ENCODE peak calls at places on chromosomes 1 and 21, in four cellular contexts. K is HEK293T, A is cardiac fibroblast, T is posterior cingulate gyrus. V is an unnamed sample.

GRCh38 chr1:192474080-192474683 is 101.4 kb upstream of the RGS1 start:
- DNase-seq in T (no peak), A (peak; percentile 52), K (peak; percentile 34), V (no peak)

GRCh38 chr21:37000381-37000780 is 6.1 kb upstream of the RIPPLY3 start:
- DNase-seq in A (no peak), K (no peak), T (no peak), V (no peak)

GRCh38 chr1:15172405-15173259 is 19.1 kb downstream of the TMEM51 start:
- DNase-seq in K (no peak), A (peak; percentile 38), T (no peak), V (no peak)

GRCh38 chr1:205579711-205580110 is 52.1 kb downstream of the ELK4 start:
- DNase-seq in K (no peak), A (no peak), T (no peak), V (no peak)

GRCh38 chr1:29828526-29829447 is 592.5 kb downstream of the PTPRU start:
- DNase-seq in T (no peak), A (no peak), K (no peak), V (no peak)

GRCh38 chr21:36461918-36462486 is 17.9 kb downstream of the CLDN14 start:
- DNase-seq in T (no peak), K (no peak), A (no peak), V (no peak)

GRCh38 chr1:26363549-26364448 is 8.8 kb downstream of the ZNF683 start:
- DNase-seq in A (peak; percentile 77), K (peak; percentile 83), T (peak; percentile 53), V (peak; percentile 78)

GRCh38 chr1:233010164-233010563 is 59.8 kb downstream of the NTPCR start:
- DNase-seq in A (peak; percentile 33), K (no peak), T (no peak), V (no peak)

GRCh38 chr1:185151215-185151614 is 5.5 kb downstream of the TRMT1L start:
- DNase-seq in K (no peak), A (no peak), T (no peak), V (no peak)

GRCh38 chr1:47701741-47702515 is 264.1 kb downstream of the FOXD2 start:
- DNase-seq in K (no peak), A (no peak), T (no peak), V (no peak)

GRCh38 chr1:24849653-24850295 is 80.3 kb downstream of the RUNX3 start:
- DNase-seq in A (peak; percentile 48), K (no peak), T (no peak), V (no peak)

GRCh38 chr21:40386301-40386911 is 460.6 kb downstream of the DSCAM start:
- DNase-seq in T (peak; percentile 64), A (no peak), K (peak; percentile 51), V (no peak)

GRCh38 chr1:27364696-27365371 is 1.9 kb downstream of the MAP3K6 start:
- DNase-seq in K (no peak), A (no peak), T (no peak), V (no peak)

GRCh38 chr1:159951551-159951950 is 2.5 kb downstream of the SLAMF9 start:
- DNase-seq in A (no peak), K (no peak), T (no peak), V (no peak)

GRCh38 chr1:42930178-42931107 is 28.2 kb downstream of the SLC2A1 start:
- DNase-seq in T (no peak), A (no peak), K (no peak), V (no peak)